ENCODE peak calls at places on chromosomes 16 and 17, in five cellular contexts. N is PC-9, H is GM23248, A is MM.1S, L is SK-N-SH. B is an unnamed sample.

GRCh38 chr17:79237448-79238053 is 162.9 kb downstream of the ENGASE start:
- DNase-seq in N (no peak), H (no peak), A (no peak), L (no peak), B (no peak)

GRCh38 chr17:74362811-74363498 is 1.3 kb upstream of the BTBD17 start:
- DNase-seq in N (no peak), H (no peak), A (no peak), L (no peak), B (no peak)

GRCh38 chr17:70050192-70050591 is 24.8 kb upstream of the KCNJ16 start:
- DNase-seq in N (no peak), H (no peak), A (no peak), L (no peak), B (no peak)

GRCh38 chr17:33572615-33573014 is 279.5 kb upstream of the ASIC2 start:
- DNase-seq in N (no peak), H (peak; percentile 2), A (no peak), L (no peak), B (peak; percentile 32)

GRCh38 chr17:29162909-29163341 is 17.3 kb downstream of the MYO18A start:
- DNase-seq in N (no peak), H (peak; percentile 39), A (no peak), L (no peak), B (no peak)

GRCh38 chr16:67109407-67110135 is at the start of gene PHAF1:
- DNase-seq in N (peak; percentile 75), H (peak; percentile 95), A (peak; percentile 94), L (peak; percentile 100), B (peak; percentile 95)

GRCh38 chr16:1181715-1182671 is 29.1 kb downstream of the CACNA1H start:
- DNase-seq in N (no peak), H (peak; percentile 73), A (no peak), L (no peak), B (peak; percentile 53)

GRCh38 chr17:29621751-29622194 is 939 bp downstream of the CORO6 start:
- DNase-seq in N (no peak), H (no peak), A (no peak), L (peak; percentile 57), B (no peak)

GRCh38 chr16:76345093-76345735 is 68.0 kb downstream of the CNTNAP4 start:
- DNase-seq in N (no peak), H (peak; percentile 0), A (no peak), L (no peak), B (no peak)

GRCh38 chr17:61570118-61570517 is 20.9 kb downstream of the NACA2 start:
- DNase-seq in N (no peak), H (no peak), A (no peak), L (no peak), B (no peak)

GRCh38 chr16:30951785-30952184 is 2.9 kb downstream of the ORAI3 start:
- DNase-seq in N (peak; percentile 28), H (peak; percentile 56), A (no peak), L (no peak), B (no peak)

GRCh38 chr17:73422121-73422520 is 110.3 kb upstream of the CDC42EP4 start:
- DNase-seq in N (no peak), H (no peak), A (no peak), L (no peak), B (no peak)

GRCh38 chr16:72372082-72372615 is 200.2 kb upstream of the PMFBP1 start:
- DNase-seq in N (no peak), H (no peak), A (no peak), L (no peak), B (peak; percentile 4)

GRCh38 chr17:75769536-75769935 is 4.5 kb upstream of the GALK1 start:
- DNase-seq in N (no peak), H (no peak), A (no peak), L (peak; percentile 75), B (no peak)

GRCh38 chr17:61737820-61738219 is 125.5 kb downstream of the BRIP1 start:
- DNase-seq in N (no peak), H (no peak), A (no peak), L (no peak), B (no peak)

GRCh38 chr16:68229431-68230175 is 6.3 kb downstream of the ESRP2 start:
- DNase-seq in N (no peak), H (peak; percentile 86), A (peak; percentile 48), L (peak; percentile 69), B (peak; percentile 69)

GRCh38 chr16:56943761-56944375 is 11.9 kb downstream of the HERPUD1 start:
- DNase-seq in N (no peak), H (no peak), A (peak; percentile 52), L (no peak), B (no peak)

DNA sequence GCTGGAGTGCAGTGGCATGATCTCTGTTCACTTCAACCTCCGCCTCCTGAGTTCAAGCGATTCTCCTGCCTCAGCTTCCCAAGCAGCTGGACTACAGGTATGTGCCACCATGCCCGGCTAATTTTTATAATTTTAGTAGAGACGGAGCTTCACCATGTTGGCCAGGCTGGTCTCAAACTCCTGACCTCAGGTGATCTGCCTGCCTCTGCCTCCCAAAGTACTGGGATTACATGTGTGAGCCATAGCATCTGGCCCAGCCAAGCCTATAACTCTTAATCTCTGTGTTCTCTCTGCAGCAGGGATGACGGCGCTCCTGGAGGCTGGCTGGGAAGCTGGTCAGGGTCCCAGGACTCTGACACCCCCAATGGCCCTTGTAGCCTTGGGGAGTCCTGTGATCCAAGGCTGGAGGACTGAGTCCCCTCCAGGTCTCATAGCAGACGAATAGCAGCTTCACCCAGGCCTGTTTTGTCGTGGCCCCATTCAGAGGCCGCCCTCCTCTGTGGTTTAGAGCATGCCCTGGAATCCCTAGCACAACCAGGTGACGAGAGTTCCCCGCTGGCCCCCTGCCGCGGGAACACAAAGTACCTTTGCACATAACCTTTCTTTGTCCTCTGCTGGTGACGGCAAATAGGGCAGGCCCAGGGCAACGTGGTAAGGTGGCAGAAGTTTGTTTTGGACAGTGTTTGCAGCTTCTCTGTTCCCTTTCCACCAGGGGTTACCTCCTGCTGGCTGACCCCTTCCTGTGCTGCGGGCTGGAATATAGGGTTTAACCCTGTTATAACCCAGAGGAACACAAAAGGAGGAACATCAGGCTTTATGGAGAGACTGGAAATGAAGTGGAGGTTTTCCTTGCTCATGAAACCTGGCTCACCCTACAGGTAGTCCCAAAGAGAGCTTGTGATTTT is 43.0 kb upstream of the TOB1 start:
- DNase-seq in N (no peak), H (no peak), A (no peak), L (no peak), B (peak; percentile 55)
- H3K4me3 ChIP-seq in N (no peak overlapping the region), H (no peak overlapping the region), A (no peak overlapping the region), L (no peak overlapping the region), B (no peak overlapping the region)

GRCh38 chr17:47674503-47674902 is 19.5 kb upstream of the TBKBP1 start:
- DNase-seq in N (no peak), H (no peak), A (no peak), L (no peak), B (no peak)
- H3F3A ChIP-seq in N (peaks cover 90% of the 10 kb centered on the region), H (peaks cover 64% of the 10 kb centered on the region), A (peaks cover 22% of the 10 kb centered on the region), L (peaks cover 56% of the 10 kb centered on the region), B (peaks cover 75% of the 10 kb centered on the region)

GRCh38 chr17:77837917-77838316 is 120.6 kb upstream of the TNRC6C start:
- DNase-seq in N (no peak), H (no peak), A (no peak), L (no peak), B (no peak)
- H3K4me1 ChIP-seq in N (no peaks in the 10 kb centered on the region), H (peaks cover 25% of the 10 kb centered on the region), A (peaks cover 23% of the 10 kb centered on the region), L (peaks cover 7% of the 10 kb centered on the region), B (peaks cover 4% of the 10 kb centered on the region)

GRCh38 chr17:58529275-58529674 is 14.8 kb upstream of the MTMR4 start:
- DNase-seq in N (no peak), H (no peak), A (no peak), L (no peak), B (peak; percentile 16)

GRCh38 chr17:58527306-58527705 is 12.9 kb upstream of the MTMR4 start:
- DNase-seq in N (peak; percentile 27), H (peak; percentile 16), A (no peak), L (no peak), B (no peak)

GRCh38 chr17:58530655-58531054 is 16.2 kb upstream of the MTMR4 start:
- DNase-seq in N (no peak), H (no peak), A (no peak), L (no peak), B (peak; percentile 21)

GRCh38 chr17:58527949-58528348 is 13.5 kb upstream of the MTMR4 start:
- DNase-seq in N (no peak), H (peak; percentile 41), A (no peak), L (no peak), B (no peak)

GRCh38 chr17:58528443-58528842 is 14.0 kb upstream of the MTMR4 start:
- DNase-seq in N (no peak), H (no peak), A (no peak), L (no peak), B (no peak)
- H3K4me3 ChIP-seq in N (no peak overlapping the region), H (no peak overlapping the region), A (no peak overlapping the region), L (no peak overlapping the region), B (no peak overlapping the region)

GRCh38 chr16:11972128-11972527 is 4.4 kb upstream of the SNX29 start:
- DNase-seq in N (no peak), H (peak; percentile 32), A (no peak), L (no peak), B (no peak)
- H3F3A ChIP-seq in N (peaks cover 3% of the 10 kb centered on the region), H (peaks cover 3% of the 10 kb centered on the region), A (peaks cover 78% of the 10 kb centered on the region), L (peaks cover 4% of the 10 kb centered on the region), B (peaks cover 2% of the 10 kb centered on the region)

GRCh38 chr16:86404678-86405077 is 105.6 kb upstream of the FOXF1 start:
- DNase-seq in N (no peak), H (no peak), A (no peak), L (no peak), B (no peak)

GRCh38 chr16:86406056-86406455 is 104.3 kb upstream of the FOXF1 start:
- DNase-seq in N (no peak), H (no peak), A (no peak), L (no peak), B (no peak)

GRCh38 chr16:86403056-86403455 is 107.3 kb upstream of the FOXF1 start:
- DNase-seq in N (no peak), H (no peak), A (no peak), L (no peak), B (no peak)

GRCh38 chr16:86403541-86404163 is 106.7 kb upstream of the FOXF1 start:
- DNase-seq in N (no peak), H (peak; percentile 24), A (no peak), L (no peak), B (no peak)

GRCh38 chr16:86405319-86405718 is 105.0 kb upstream of the FOXF1 start:
- DNase-seq in N (no peak), H (no peak), A (no peak), L (no peak), B (no peak)
- H3K4me1 ChIP-seq in N (no peaks in the 10 kb centered on the region), H (no peaks in the 10 kb centered on the region), A (no peaks in the 10 kb centered on the region), L (no peaks in the 10 kb centered on the region), B (peaks cover 11% of the 10 kb centered on the region)

DNA sequence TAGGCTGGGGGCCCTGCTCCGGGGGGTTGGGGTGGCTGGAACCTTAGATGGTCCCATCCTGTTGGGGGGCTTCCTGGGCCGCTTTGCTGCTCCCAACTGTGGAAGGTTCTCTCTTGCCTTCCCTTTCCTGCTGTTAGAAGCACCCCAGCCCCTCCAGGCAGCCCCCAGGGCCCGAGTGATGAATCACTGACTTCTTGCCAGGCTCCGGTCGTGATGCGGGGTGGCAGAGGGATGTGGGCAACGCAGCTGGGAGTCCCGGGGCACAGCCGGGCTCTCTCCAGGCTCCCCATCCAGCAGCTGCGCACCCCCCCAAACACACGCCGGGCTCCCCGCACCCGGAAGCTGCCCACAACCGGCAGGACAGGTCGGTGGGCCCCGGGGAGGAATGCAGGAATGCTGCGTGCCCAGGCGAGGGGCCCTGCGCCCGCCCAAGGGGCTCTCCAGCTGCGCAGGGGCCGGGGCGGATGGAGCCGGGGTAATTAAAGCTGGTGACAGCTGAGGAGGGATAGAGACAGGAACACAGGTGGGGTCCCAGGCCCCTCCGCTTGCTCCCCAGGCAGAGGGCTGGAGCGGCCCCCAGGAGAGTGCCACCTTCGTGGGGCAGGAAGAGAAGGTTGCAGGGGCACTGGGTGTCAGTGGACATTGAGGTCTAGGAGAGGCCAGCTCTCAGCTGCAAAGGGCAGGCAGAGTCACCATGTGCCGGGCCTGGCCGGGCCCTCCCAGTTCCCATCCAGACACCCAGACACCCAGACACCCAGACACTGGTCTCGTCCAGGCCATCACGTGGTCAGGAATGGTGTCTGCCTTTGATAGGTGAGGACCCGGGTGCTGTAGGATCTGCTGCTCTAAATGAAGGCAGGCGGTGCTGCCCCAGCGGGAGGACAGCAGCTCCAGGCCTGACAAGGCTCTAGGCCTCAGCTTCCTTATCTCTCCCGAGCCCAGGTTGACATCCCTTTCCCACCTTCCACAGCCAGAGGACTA is 15.0 kb upstream of the SLC38A10 start:
- DNase-seq in N (no peak), H (no peak), A (no peak), L (peak; percentile 90), B (no peak)
- H3K4me3 ChIP-seq in N (peak overlapping the region; percentile 39), H (no peak overlapping the region), A (no peak overlapping the region), L (no peak overlapping the region), B (no peak overlapping the region)